ENCODE peak calls at places on chromosome 9, in nine cellular contexts. One of them, this sample, is unnamed.

GRCh38 chr9:24416136-24416535 is 129.6 kb downstream of the IZUMO3 start:
- DNase-seq in left lung: no peak
- DNase-seq in fibroblast of villous mesenchyme: no peak
- DNase-seq in activated CD8-positive, alpha-beta T cell treated with anti-CD3 and anti-CD28 coated beads for 36 hours: no peak
- DNase-seq in endothelial cell: no peak
- DNase-seq in astrocyte of the spinal cord: peak
- DNase-seq in right atrium auricular region: no peak
- DNase-seq in CD8-positive, alpha-beta T cell: no peak
- DNase-seq in mucosa of descending colon: no peak
- DNase-seq in this sample: no peak

GRCh38 chr9:137959641-137960411 is 82.2 kb downstream of the CACNA1B start:
- DNase-seq in left lung: no peak
- DNase-seq in fibroblast of villous mesenchyme: no peak
- DNase-seq in activated CD8-positive, alpha-beta T cell treated with anti-CD3 and anti-CD28 coated beads for 36 hours: no peak
- DNase-seq in endothelial cell: no peak
- DNase-seq in astrocyte of the spinal cord: no peak
- DNase-seq in right atrium auricular region: no peak
- DNase-seq in CD8-positive, alpha-beta T cell: no peak
- DNase-seq in mucosa of descending colon: peak
- DNase-seq in this sample: no peak

GRCh38 chr9:98600631-98601030 is 108.1 kb downstream of the GABBR2 start:
- DNase-seq in left lung: no peak
- DNase-seq in fibroblast of villous mesenchyme: no peak
- DNase-seq in activated CD8-positive, alpha-beta T cell treated with anti-CD3 and anti-CD28 coated beads for 36 hours: no peak
- DNase-seq in endothelial cell: no peak
- DNase-seq in astrocyte of the spinal cord: no peak
- DNase-seq in right atrium auricular region: no peak
- DNase-seq in CD8-positive, alpha-beta T cell: no peak
- DNase-seq in mucosa of descending colon: no peak
- DNase-seq in this sample: no peak

GRCh38 chr9:70117835-70118319 is 74.2 kb downstream of the MAMDC2 start:
- DNase-seq in left lung: no peak
- DNase-seq in fibroblast of villous mesenchyme: no peak
- DNase-seq in activated CD8-positive, alpha-beta T cell treated with anti-CD3 and anti-CD28 coated beads for 36 hours: no peak
- DNase-seq in endothelial cell: no peak
- DNase-seq in astrocyte of the spinal cord: peak
- DNase-seq in right atrium auricular region: no peak
- DNase-seq in CD8-positive, alpha-beta T cell: no peak
- DNase-seq in mucosa of descending colon: no peak
- DNase-seq in this sample: no peak

GRCh38 chr9:32554107-32554506 is 1.7 kb upstream of the TOPORS start:
- DNase-seq in left lung: no peak
- DNase-seq in fibroblast of villous mesenchyme: peak
- DNase-seq in activated CD8-positive, alpha-beta T cell treated with anti-CD3 and anti-CD28 coated beads for 36 hours: no peak
- DNase-seq in endothelial cell: no peak
- DNase-seq in astrocyte of the spinal cord: no peak
- DNase-seq in right atrium auricular region: no peak
- DNase-seq in CD8-positive, alpha-beta T cell: no peak
- DNase-seq in mucosa of descending colon: no peak
- DNase-seq in this sample: no peak

GRCh38 chr9:121598167-121599000 is 53.0 kb upstream of the DAB2IP start:
- DNase-seq in left lung: peak
- DNase-seq in fibroblast of villous mesenchyme: peak
- DNase-seq in activated CD8-positive, alpha-beta T cell treated with anti-CD3 and anti-CD28 coated beads for 36 hours: no peak
- DNase-seq in endothelial cell: peak
- DNase-seq in astrocyte of the spinal cord: peak
- DNase-seq in right atrium auricular region: peak
- DNase-seq in CD8-positive, alpha-beta T cell: no peak
- DNase-seq in mucosa of descending colon: peak
- DNase-seq in this sample: peak

GRCh38 chr9:98207606-98208005 is 15.2 kb upstream of the CORO2A start:
- DNase-seq in left lung: no peak
- DNase-seq in fibroblast of villous mesenchyme: no peak
- DNase-seq in activated CD8-positive, alpha-beta T cell treated with anti-CD3 and anti-CD28 coated beads for 36 hours: no peak
- DNase-seq in endothelial cell: no peak
- DNase-seq in astrocyte of the spinal cord: no peak
- DNase-seq in right atrium auricular region: no peak
- DNase-seq in CD8-positive, alpha-beta T cell: no peak
- DNase-seq in mucosa of descending colon: no peak
- DNase-seq in this sample: no peak

GRCh38 chr9:83043583-83043982 is 19.4 kb downstream of the RASEF start:
- DNase-seq in left lung: no peak
- DNase-seq in fibroblast of villous mesenchyme: peak
- DNase-seq in activated CD8-positive, alpha-beta T cell treated with anti-CD3 and anti-CD28 coated beads for 36 hours: no peak
- DNase-seq in endothelial cell: no peak
- DNase-seq in astrocyte of the spinal cord: peak
- DNase-seq in right atrium auricular region: no peak
- DNase-seq in CD8-positive, alpha-beta T cell: no peak
- DNase-seq in mucosa of descending colon: no peak
- DNase-seq in this sample: no peak

GRCh38 chr9:136656795-136657611 is 5.7 kb upstream of the EGFL7 start:
- DNase-seq in left lung: no peak
- DNase-seq in fibroblast of villous mesenchyme: no peak
- DNase-seq in activated CD8-positive, alpha-beta T cell treated with anti-CD3 and anti-CD28 coated beads for 36 hours: no peak
- DNase-seq in endothelial cell: no peak
- DNase-seq in astrocyte of the spinal cord: no peak
- DNase-seq in right atrium auricular region: no peak
- DNase-seq in CD8-positive, alpha-beta T cell: no peak
- DNase-seq in mucosa of descending colon: no peak
- DNase-seq in this sample: no peak

GRCh38 chr9:13450723-13451122 is 171.2 kb upstream of the MPDZ start:
- DNase-seq in left lung: no peak
- DNase-seq in fibroblast of villous mesenchyme: no peak
- DNase-seq in activated CD8-positive, alpha-beta T cell treated with anti-CD3 and anti-CD28 coated beads for 36 hours: no peak
- DNase-seq in endothelial cell: no peak
- DNase-seq in astrocyte of the spinal cord: no peak
- DNase-seq in right atrium auricular region: no peak
- DNase-seq in CD8-positive, alpha-beta T cell: no peak
- DNase-seq in mucosa of descending colon: no peak
- DNase-seq in this sample: no peak

GRCh38 chr9:112145886-112146285 is 29.2 kb downstream of the SUSD1 start:
- DNase-seq in left lung: no peak
- DNase-seq in fibroblast of villous mesenchyme: no peak
- DNase-seq in activated CD8-positive, alpha-beta T cell treated with anti-CD3 and anti-CD28 coated beads for 36 hours: no peak
- DNase-seq in endothelial cell: no peak
- DNase-seq in astrocyte of the spinal cord: no peak
- DNase-seq in right atrium auricular region: no peak
- DNase-seq in CD8-positive, alpha-beta T cell: no peak
- DNase-seq in mucosa of descending colon: no peak
- DNase-seq in this sample: no peak

GRCh38 chr9:6852243-6852963 is 94.6 kb downstream of the KDM4C start:
- DNase-seq in left lung: no peak
- DNase-seq in fibroblast of villous mesenchyme: peak
- DNase-seq in activated CD8-positive, alpha-beta T cell treated with anti-CD3 and anti-CD28 coated beads for 36 hours: no peak
- DNase-seq in endothelial cell: no peak
- DNase-seq in astrocyte of the spinal cord: peak
- DNase-seq in right atrium auricular region: no peak
- DNase-seq in CD8-positive, alpha-beta T cell: no peak
- DNase-seq in mucosa of descending colon: no peak
- DNase-seq in this sample: no peak

GRCh38 chr9:9973062-9973461 is 639.7 kb downstream of the PTPRD start:
- DNase-seq in left lung: no peak
- DNase-seq in fibroblast of villous mesenchyme: no peak
- DNase-seq in activated CD8-positive, alpha-beta T cell treated with anti-CD3 and anti-CD28 coated beads for 36 hours: no peak
- DNase-seq in endothelial cell: no peak
- DNase-seq in astrocyte of the spinal cord: no peak
- DNase-seq in right atrium auricular region: no peak
- DNase-seq in CD8-positive, alpha-beta T cell: no peak
- DNase-seq in mucosa of descending colon: no peak
- DNase-seq in this sample: no peak

GRCh38 chr9:98999152-98999525 is 55.4 kb downstream of the COL15A1 start:
- DNase-seq in left lung: no peak
- DNase-seq in fibroblast of villous mesenchyme: no peak
- DNase-seq in activated CD8-positive, alpha-beta T cell treated with anti-CD3 and anti-CD28 coated beads for 36 hours: no peak
- DNase-seq in endothelial cell: no peak
- DNase-seq in astrocyte of the spinal cord: no peak
- DNase-seq in right atrium auricular region: no peak
- DNase-seq in CD8-positive, alpha-beta T cell: no peak
- DNase-seq in mucosa of descending colon: no peak
- DNase-seq in this sample: no peak

GRCh38 chr9:73548201-73548600 is 396.5 kb downstream of the ANXA1 start:
- DNase-seq in left lung: no peak
- DNase-seq in fibroblast of villous mesenchyme: peak
- DNase-seq in activated CD8-positive, alpha-beta T cell treated with anti-CD3 and anti-CD28 coated beads for 36 hours: no peak
- DNase-seq in endothelial cell: no peak
- DNase-seq in astrocyte of the spinal cord: peak
- DNase-seq in right atrium auricular region: no peak
- DNase-seq in CD8-positive, alpha-beta T cell: no peak
- DNase-seq in mucosa of descending colon: no peak
- DNase-seq in this sample: no peak

DNA sequence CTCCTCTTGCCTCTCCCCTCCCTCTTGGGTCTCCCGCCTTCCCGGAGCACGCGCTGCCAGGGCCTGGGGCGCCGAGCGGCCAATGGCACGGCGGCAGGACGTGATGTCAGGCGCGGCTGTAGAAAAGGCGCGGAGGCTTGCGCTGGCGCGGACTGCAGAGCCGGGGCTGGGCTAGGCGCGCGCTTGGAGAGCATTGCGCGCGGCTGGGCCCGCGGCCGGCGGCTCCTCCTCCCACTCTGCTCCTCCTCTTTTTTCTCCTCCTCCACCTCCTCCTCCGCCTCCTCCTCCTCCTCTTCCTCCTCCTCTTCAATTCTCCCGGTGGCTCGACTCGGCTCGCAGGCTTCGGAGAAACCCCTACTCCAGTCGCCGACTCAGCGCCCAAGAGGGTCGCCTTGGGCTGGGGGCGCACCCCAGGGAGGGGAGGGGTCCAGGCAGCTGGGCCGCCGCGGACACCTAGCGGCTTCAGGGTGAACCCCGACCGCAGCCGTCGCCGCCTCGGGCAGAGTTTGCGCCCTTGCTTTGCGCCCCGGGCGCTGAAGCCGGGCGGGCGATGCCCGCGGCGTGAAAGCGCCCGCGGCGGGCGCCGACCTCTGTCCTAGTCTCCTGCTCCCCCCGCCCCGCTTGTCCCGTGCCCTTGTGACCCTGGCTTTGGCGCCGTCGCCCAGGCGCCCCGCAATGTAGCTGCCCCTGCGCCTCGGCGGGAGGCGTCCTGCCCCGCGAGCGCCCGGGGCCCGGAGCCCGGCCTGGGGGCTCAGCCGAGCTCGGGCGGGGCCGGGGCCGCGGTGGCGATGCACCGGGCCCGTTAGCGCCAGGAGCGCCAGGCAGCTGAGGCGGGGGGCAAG is at the start of gene LHX2:
- DNase-seq in left lung: no peak
- DNase-seq in fibroblast of villous mesenchyme: peak
- DNase-seq in activated CD8-positive, alpha-beta T cell treated with anti-CD3 and anti-CD28 coated beads for 36 hours: peak
- DNase-seq in endothelial cell: peak
- DNase-seq in astrocyte of the spinal cord: peak
- DNase-seq in right atrium auricular region: no peak
- DNase-seq in CD8-positive, alpha-beta T cell: no peak
- DNase-seq in mucosa of descending colon: peak
- DNase-seq in this sample: peak
- TF ChIP-seq CTCF in left lung: no peak
- TF ChIP-seq CTCF in fibroblast of villous mesenchyme: no peak
- TF ChIP-seq CTCF in activated CD8-positive, alpha-beta T cell treated with anti-CD3 and anti-CD28 coated beads for 36 hours: no peak
- TF ChIP-seq CTCF in endothelial cell: no peak
- TF ChIP-seq CTCF in astrocyte of the spinal cord: no peak
- TF ChIP-seq CTCF in right atrium auricular region: no peak
- TF ChIP-seq CTCF in CD8-positive, alpha-beta T cell: no peak
- TF ChIP-seq CTCF in mucosa of descending colon: no peak
- TF ChIP-seq CTCF in this sample: no peak

GRCh38 chr9:16921855-16922254 is 51.4 kb upstream of the BNC2 start:
- DNase-seq in left lung: no peak
- DNase-seq in fibroblast of villous mesenchyme: peak
- DNase-seq in activated CD8-positive, alpha-beta T cell treated with anti-CD3 and anti-CD28 coated beads for 36 hours: no peak
- DNase-seq in endothelial cell: no peak
- DNase-seq in astrocyte of the spinal cord: peak
- DNase-seq in right atrium auricular region: no peak
- DNase-seq in CD8-positive, alpha-beta T cell: no peak
- DNase-seq in mucosa of descending colon: no peak
- DNase-seq in this sample: no peak
- TF ChIP-seq CTCF in left lung: no peak
- TF ChIP-seq CTCF in fibroblast of villous mesenchyme: no peak
- TF ChIP-seq CTCF in activated CD8-positive, alpha-beta T cell treated with anti-CD3 and anti-CD28 coated beads for 36 hours: no peak
- TF ChIP-seq CTCF in endothelial cell: no peak
- TF ChIP-seq CTCF in astrocyte of the spinal cord: peak
- TF ChIP-seq CTCF in right atrium auricular region: no peak
- TF ChIP-seq CTCF in CD8-positive, alpha-beta T cell: no peak
- TF ChIP-seq CTCF in mucosa of descending colon: no peak
- TF ChIP-seq CTCF in this sample: no peak

GRCh38 chr9:15942806-15943424 is 390.1 kb downstream of the CCDC171 start:
- DNase-seq in left lung: no peak
- DNase-seq in fibroblast of villous mesenchyme: peak
- DNase-seq in activated CD8-positive, alpha-beta T cell treated with anti-CD3 and anti-CD28 coated beads for 36 hours: no peak
- DNase-seq in endothelial cell: no peak
- DNase-seq in astrocyte of the spinal cord: no peak
- DNase-seq in right atrium auricular region: no peak
- DNase-seq in CD8-positive, alpha-beta T cell: no peak
- DNase-seq in mucosa of descending colon: no peak
- DNase-seq in this sample: no peak
- TF ChIP-seq CTCF in left lung: no peak
- TF ChIP-seq CTCF in fibroblast of villous mesenchyme: no peak
- TF ChIP-seq CTCF in activated CD8-positive, alpha-beta T cell treated with anti-CD3 and anti-CD28 coated beads for 36 hours: no peak
- TF ChIP-seq CTCF in endothelial cell: no peak
- TF ChIP-seq CTCF in astrocyte of the spinal cord: no peak
- TF ChIP-seq CTCF in right atrium auricular region: no peak
- TF ChIP-seq CTCF in CD8-positive, alpha-beta T cell: no peak
- TF ChIP-seq CTCF in mucosa of descending colon: no peak
- TF ChIP-seq CTCF in this sample: no peak

DNA sequence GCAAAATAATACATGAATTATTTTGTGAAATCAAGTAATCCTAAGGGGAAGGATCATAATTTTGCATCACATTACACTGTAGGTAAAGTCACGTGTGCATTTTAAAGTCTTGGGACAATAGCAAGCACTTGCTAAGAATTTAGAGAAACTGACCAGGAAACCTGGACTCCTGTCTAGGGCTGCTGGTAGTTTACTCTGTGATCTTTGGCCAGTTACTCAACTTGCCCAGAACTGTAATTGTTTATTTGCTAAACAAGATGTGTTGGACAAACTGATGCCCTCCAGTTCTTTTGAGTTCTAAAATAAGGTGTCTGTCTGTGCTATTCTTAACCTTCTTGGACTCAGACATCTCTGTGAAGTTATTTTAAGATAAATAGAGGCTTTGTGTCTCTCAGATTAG is 594.8 kb upstream of the DMAC1 start:
- DNase-seq in left lung: no peak
- DNase-seq in fibroblast of villous mesenchyme: no peak
- DNase-seq in activated CD8-positive, alpha-beta T cell treated with anti-CD3 and anti-CD28 coated beads for 36 hours: no peak
- DNase-seq in endothelial cell: no peak
- DNase-seq in astrocyte of the spinal cord: no peak
- DNase-seq in right atrium auricular region: no peak
- DNase-seq in CD8-positive, alpha-beta T cell: no peak
- DNase-seq in mucosa of descending colon: no peak
- DNase-seq in this sample: no peak
- TF ChIP-seq CTCF in left lung: no peak
- TF ChIP-seq CTCF in fibroblast of villous mesenchyme: no peak
- TF ChIP-seq CTCF in activated CD8-positive, alpha-beta T cell treated with anti-CD3 and anti-CD28 coated beads for 36 hours: no peak
- TF ChIP-seq CTCF in endothelial cell: no peak
- TF ChIP-seq CTCF in astrocyte of the spinal cord: no peak
- TF ChIP-seq CTCF in right atrium auricular region: no peak
- TF ChIP-seq CTCF in CD8-positive, alpha-beta T cell: no peak
- TF ChIP-seq CTCF in mucosa of descending colon: no peak
- TF ChIP-seq CTCF in this sample: no peak

GRCh38 chr9:71740199-71740598 is 28.1 kb downstream of the CEMIP2 start:
- DNase-seq in left lung: no peak
- DNase-seq in fibroblast of villous mesenchyme: no peak
- DNase-seq in activated CD8-positive, alpha-beta T cell treated with anti-CD3 and anti-CD28 coated beads for 36 hours: no peak
- DNase-seq in endothelial cell: no peak
- DNase-seq in astrocyte of the spinal cord: no peak
- DNase-seq in right atrium auricular region: no peak
- DNase-seq in CD8-positive, alpha-beta T cell: no peak
- DNase-seq in mucosa of descending colon: no peak
- DNase-seq in this sample: no peak
- TF ChIP-seq CTCF in left lung: no peak
- TF ChIP-seq CTCF in fibroblast of villous mesenchyme: no peak
- TF ChIP-seq CTCF in activated CD8-positive, alpha-beta T cell treated with anti-CD3 and anti-CD28 coated beads for 36 hours: no peak
- TF ChIP-seq CTCF in endothelial cell: no peak
- TF ChIP-seq CTCF in astrocyte of the spinal cord: no peak
- TF ChIP-seq CTCF in right atrium auricular region: no peak
- TF ChIP-seq CTCF in CD8-positive, alpha-beta T cell: no peak
- TF ChIP-seq CTCF in mucosa of descending colon: no peak
- TF ChIP-seq CTCF in this sample: no peak

This sample was measured in GM20000.